ENCODE peak calls at places on chromosomes 6 and 20, in ten cellular contexts. S is A549, D is HCT116, B is heart left ventricle, R is IMR-90, E is GM12878, Q is upper lobe of left lung, L is gastrocnemius medialis, K is HepG2, U is right lobe of liver. H is an unnamed sample.

GRCh38 chr6:148867851-148868250 is 121.0 kb downstream of the UST start:
- ATAC-seq in S (no peak), D (no peak), B (no peak), R (peak; percentile 39), E (peak; percentile 23), Q (no peak), L (no peak), K (no peak), U (no peak), H (no peak)

GRCh38 chr6:53197553-53197952 is 48.9 kb upstream of the GCM1 start:
- ATAC-seq in S (no peak), D (no peak), B (no peak), R (no peak), E (no peak), Q (no peak), L (no peak), K (no peak), U (no peak), H (no peak)

GRCh38 chr20:62942456-62942855 is 4.5 kb downstream of the GID8 start:
- ATAC-seq in S (no peak), D (no peak), B (no peak), R (no peak), E (no peak), Q (no peak), L (no peak), K (no peak), U (no peak), H (no peak)

GRCh38 chr20:13325033-13325432 is 104.0 kb downstream of the ISM1 start:
- ATAC-seq in S (peak; percentile 97), D (peak; percentile 86), B (no peak), R (peak; percentile 80), E (peak; percentile 62), Q (peak; percentile 32), L (no peak), K (peak; percentile 99), U (peak; percentile 83), H (no peak)

GRCh38 chr20:47421076-47421475 is 64.6 kb upstream of the ZMYND8 start:
- ATAC-seq in S (no peak), D (no peak), B (no peak), R (no peak), E (no peak), Q (no peak), L (no peak), K (no peak), U (no peak), H (no peak)

GRCh38 chr6:131183427-131184095 is 48.3 kb downstream of the AKAP7 start:
- ATAC-seq in S (no peak), D (peak; percentile 32), B (no peak), R (no peak), E (no peak), Q (peak; percentile 20), L (no peak), K (peak; percentile 26), U (peak; percentile 10), H (no peak)

GRCh38 chr20:18754030-18754659 is 59.4 kb upstream of the SCP2D1 start:
- ATAC-seq in S (no peak), D (no peak), B (no peak), R (no peak), E (peak; percentile 97), Q (no peak), L (no peak), K (no peak), U (no peak), H (no peak)

GRCh38 chr6:16063580-16063979 is 65.3 kb upstream of the MYLIP start:
- ATAC-seq in S (no peak), D (no peak), B (no peak), R (no peak), E (no peak), Q (no peak), L (no peak), K (no peak), U (no peak), H (no peak)

GRCh38 chr6:72522735-72523141 is 99.1 kb upstream of the KCNQ5 start:
- ATAC-seq in S (peak; percentile 36), D (peak; percentile 76), B (no peak), R (no peak), E (peak; percentile 86), Q (no peak), L (no peak), K (peak; percentile 91), U (no peak), H (no peak)

GRCh38 chr20:7770578-7770977 is 169.7 kb downstream of the HAO1 start:
- ATAC-seq in S (no peak), D (no peak), B (no peak), R (no peak), E (peak; percentile 99), Q (no peak), L (no peak), K (no peak), U (no peak), H (no peak)

GRCh38 chr20:6489361-6490154 is 277.9 kb upstream of the BMP2 start:
- ATAC-seq in S (no peak), D (no peak), B (no peak), R (no peak), E (no peak), Q (peak; percentile 34), L (no peak), K (peak; percentile 71), U (no peak), H (no peak)

GRCh38 chr20:57573893-57574292 is 13.0 kb downstream of the PCK1 start:
- ATAC-seq in S (peak; percentile 71), D (peak; percentile 83), B (no peak), R (no peak), E (no peak), Q (no peak), L (no peak), K (peak; percentile 41), U (no peak), H (no peak)

GRCh38 chr20:49446808-49447207 is 35.7 kb downstream of the KCNB1 start:
- ATAC-seq in S (peak; percentile 29), D (no peak), B (peak; percentile 75), R (no peak), E (no peak), Q (peak; percentile 77), L (peak; percentile 55), K (no peak), U (no peak), H (peak; percentile 86)

GRCh38 chr6:88166901-88167624 is 916 bp upstream of the CNR1 start:
- ATAC-seq in S (no peak), D (no peak), B (no peak), R (no peak), E (peak; percentile 3), Q (peak; percentile 36), L (no peak), K (peak; percentile 56), U (no peak), H (no peak)

GRCh38 chr6:41940759-41941279 is 789 bp downstream of the CCND3 start:
- ATAC-seq in S (peak; percentile 25), D (peak; percentile 16), B (peak; percentile 19), R (peak; percentile 4), E (peak; percentile 29), Q (peak; percentile 11), L (peak; percentile 1), K (peak; percentile 17), U (peak; percentile 18), H (peak; percentile 9)

GRCh38 chr6:33959661-33960344 is 156.0 kb upstream of the MLN start:
- ATAC-seq in S (no peak), D (no peak), B (no peak), R (no peak), E (no peak), Q (no peak), L (no peak), K (no peak), U (no peak), H (no peak)

GRCh38 chr6:129195666-129196065 is 312.7 kb downstream of the LAMA2 start:
- ATAC-seq in S (no peak), D (no peak), B (no peak), R (no peak), E (no peak), Q (peak; percentile 12), L (peak; percentile 46), K (no peak), U (no peak), H (no peak)
- TF ChIP-seq CTCF in S (no peak), D (no peak), B (no peak), R (no peak), E (no peak), Q (no peak), L (no peak), K (no peak), U (no peak), H (no peak)

GRCh38 chr20:34928411-34928810 is 27.2 kb downstream of the GSS start:
- ATAC-seq in S (no peak), D (no peak), B (no peak), R (no peak), E (no peak), Q (no peak), L (no peak), K (no peak), U (no peak), H (no peak)
- H3K4me1 ChIP-seq in S (no peaks in the 10 kb centered on the region), D (peaks cover 2% of the 10 kb centered on the region), B (no peaks in the 10 kb centered on the region), R (no peaks in the 10 kb centered on the region), E (no peaks in the 10 kb centered on the region), Q (no peaks in the 10 kb centered on the region), L (peaks cover 20% of the 10 kb centered on the region), K (no peaks in the 10 kb centered on the region), U (no peaks in the 10 kb centered on the region), H (no peaks in the 10 kb centered on the region)

DNA sequence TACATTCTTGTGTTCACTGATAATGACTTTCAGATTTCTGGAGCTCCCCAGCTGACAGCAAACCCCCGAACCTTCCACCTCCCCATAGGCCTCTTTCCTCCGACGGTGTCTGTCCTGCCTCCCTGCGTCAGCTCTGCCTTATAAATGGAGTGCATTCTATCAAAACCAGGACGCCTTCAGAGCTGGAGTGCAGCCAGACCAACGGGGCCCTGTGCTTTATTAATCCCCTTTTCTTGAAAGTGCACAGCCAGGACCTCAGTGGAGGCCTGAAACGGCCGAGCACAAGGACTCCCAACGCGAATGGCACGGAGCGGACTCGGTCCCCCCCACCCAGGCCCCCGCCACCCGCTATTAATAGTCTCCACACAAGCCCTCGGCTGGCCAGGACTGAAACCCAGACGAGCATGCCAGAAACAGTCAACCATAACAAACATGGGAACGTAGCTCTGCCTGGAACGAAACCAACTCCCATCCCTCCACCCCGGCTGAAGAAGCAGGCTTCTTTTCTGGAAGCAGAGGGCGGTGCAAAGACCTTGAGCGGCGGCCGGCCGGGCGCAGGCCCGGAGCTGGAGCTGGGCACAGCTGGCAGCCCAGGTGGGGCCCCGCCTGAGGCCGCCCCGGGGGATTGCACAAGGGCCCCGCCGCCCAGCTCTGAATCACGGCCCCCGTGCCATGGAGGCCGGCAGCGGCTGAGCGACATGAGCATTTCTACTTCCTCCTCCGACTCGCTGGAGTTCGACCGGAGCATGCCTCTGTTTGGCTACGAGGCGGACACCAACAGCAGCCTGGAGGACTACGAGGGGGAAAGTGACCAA is 42.3 kb upstream of the NAA20 start:
- ATAC-seq in S (peak; percentile 83), D (no peak), B (peak; percentile 70), R (peak; percentile 66), E (no peak), Q (peak; percentile 86), L (peak; percentile 73), K (no peak), U (peak; percentile 68), H (peak; percentile 90)
- TF ChIP-seq POLR2A in S (peak; percentile 72), D (no peak), B (no peak), R (peak; percentile 68), E (no peak), Q (peak; percentile 38), L (peak; percentile 62), K (no peak), U (no peak), H (peak; percentile 59)

DNA sequence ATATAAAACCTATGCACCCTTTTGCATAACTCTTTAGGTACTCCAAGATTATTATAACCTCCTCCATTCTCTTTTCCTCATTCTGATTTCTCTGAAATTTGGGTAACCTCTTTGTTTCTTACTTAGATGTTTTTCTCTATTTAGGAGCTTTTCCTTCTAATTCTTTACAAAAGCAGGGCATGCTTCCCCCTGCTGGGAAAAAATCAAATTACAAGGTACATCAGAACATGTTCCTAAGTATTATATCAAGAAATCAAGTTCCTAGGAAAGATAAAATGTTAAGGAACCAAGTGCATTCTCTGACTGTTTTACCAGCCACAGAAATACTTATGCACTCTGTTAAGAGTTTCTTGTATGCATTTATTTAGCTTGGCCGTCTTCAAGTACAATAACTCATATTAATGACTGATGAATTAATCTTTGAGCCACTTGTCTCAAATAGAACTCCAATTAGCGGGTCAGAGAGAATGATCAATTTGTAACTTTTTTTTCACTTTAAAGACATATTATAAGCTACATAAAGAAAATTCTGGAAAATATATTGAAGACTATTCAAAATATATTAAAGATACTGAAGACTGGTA is 2.1 kb downstream of the KHDRBS2 start:
- ATAC-seq in S (no peak), D (no peak), B (no peak), R (no peak), E (no peak), Q (no peak), L (no peak), K (no peak), U (peak; percentile 44), H (no peak)
- TF ChIP-seq CTCF in S (peak; percentile 27), D (no peak), B (peak; percentile 52), R (peak; percentile 39), E (peak; percentile 48), Q (peak; percentile 30), L (no peak), K (peak; percentile 46), U (peak; percentile 52), H (peak; percentile 56)

H was measured in gastroesophageal sphincter.